ENCODE peak calls at places on chromosomes 3 and 15, in five cellular contexts. B, Z, W, C and X are unnamed samples.

GRCh38 chr15:71538922-71539321 is 271.4 kb upstream of the NR2E3 start:
- DNase-seq in B (no peak), Z (no peak), C (no peak), W (no peak), X (no peak)

GRCh38 chr3:126665221-126665936 is 10.5 kb upstream of the TXNRD3 start:
- DNase-seq in C (no peak), W (no peak), Z (no peak), B (no peak), X (no peak)

GRCh38 chr3:132721479-132722164 is 587 bp downstream of the NPHP3 start:
- DNase-seq in B (peak; percentile 82), C (peak; percentile 88), W (peak; percentile 70), Z (no peak), X (peak; percentile 6)

GRCh38 chr15:43483306-43484128 is 9.4 kb downstream of the TP53BP1 start:
- DNase-seq in Z (no peak), C (no peak), B (no peak), W (no peak), X (no peak)

GRCh38 chr3:176697284-176697889 is 499.9 kb downstream of the TBL1XR1 start:
- DNase-seq in W (no peak), C (no peak), Z (peak; percentile 13), B (no peak), X (no peak)

GRCh38 chr3:123422457-123422856 is 26.4 kb downstream of the ADCY5 start:
- DNase-seq in Z (peak; percentile 75), C (no peak), B (no peak), W (no peak), X (no peak)

GRCh38 chr3:114411292-114411691 is 117.5 kb downstream of the TIGIT start:
- DNase-seq in B (no peak), C (no peak), W (no peak), Z (no peak), X (no peak)

GRCh38 chr3:13140596-13140995 is 67.4 kb upstream of the IQSEC1 start:
- DNase-seq in B (no peak), W (no peak), Z (no peak), C (peak; percentile 45), X (no peak)

GRCh38 chr15:86572368-86572841 is 492.7 kb downstream of the AGBL1 start:
- DNase-seq in Z (peak; percentile 41), B (no peak), W (peak; percentile 71), C (no peak), X (no peak)

GRCh38 chr3:48405343-48405881 is 24.5 kb downstream of the PLXNB1 start:
- DNase-seq in W (no peak), B (peak; percentile 17), C (no peak), Z (peak; percentile 32), X (no peak)

GRCh38 chr3:104988491-104988890 is 378.2 kb upstream of the ALCAM start:
- DNase-seq in C (no peak), B (no peak), W (no peak), Z (no peak), X (no peak)

GRCh38 chr3:81087607-81088006 is 673.8 kb downstream of the GBE1 start:
- DNase-seq in C (no peak), B (no peak), W (no peak), Z (no peak), X (no peak)

GRCh38 chr15:63277893-63278505 is 594 bp downstream of the APH1B start:
- DNase-seq in C (no peak), Z (peak; percentile 50), B (no peak), W (no peak), X (no peak)

GRCh38 chr3:123357275-123357674 is 91.6 kb downstream of the ADCY5 start:
- DNase-seq in C (no peak), B (no peak), W (no peak), Z (peak; percentile 29), X (no peak)

GRCh38 chr3:48859188-48859587 is 11.5 kb upstream of the PRKAR2A start:
- DNase-seq in B (no peak), C (no peak), Z (no peak), W (no peak), X (no peak)

GRCh38 chr3:30934208-30934550 is 39.7 kb upstream of the GADL1 start:
- DNase-seq in C (no peak), Z (no peak), W (peak; percentile 60), B (no peak), X (no peak)

GRCh38 chr3:128192131-128192530 is 38.9 kb downstream of the EEFSEC start:
- DNase-seq in B (no peak), Z (no peak), W (no peak), C (no peak), X (no peak)

GRCh38 chr3:33883538-33884203 is 85.2 kb downstream of the PDCD6IP start:
- DNase-seq in B (no peak), Z (no peak), W (peak; percentile 13), C (no peak), X (no peak)

GRCh38 chr3:98986073-98986472 is 84.6 kb upstream of the DCBLD2 start:
- DNase-seq in W (no peak), Z (peak; percentile 24), C (no peak), B (no peak), X (no peak)

GRCh38 chr3:153980252-153980590 is 141.0 kb upstream of the ARHGEF26 start:
- DNase-seq in Z (no peak), C (no peak), W (no peak), B (no peak), X (no peak)

GRCh38 chr3:157463819-157464218 is 27.2 kb downstream of the PTX3 start:
- DNase-seq in C (no peak), Z (no peak), B (no peak), W (no peak), X (no peak)

GRCh38 chr15:70447927-70448698 is 315.2 kb downstream of the UACA start:
- DNase-seq in B (peak; percentile 50), C (no peak), Z (peak; percentile 64), W (no peak), X (no peak)

GRCh38 chr15:25739687-25740121 is 123.4 kb downstream of the ATP10A start:
- DNase-seq in C (no peak), Z (peak; percentile 74), B (no peak), W (no peak), X (no peak)